ENCODE peak calls at places on chromosome 21, in nine cellular contexts. I, A, R, W, T, H, M, U and Y are unnamed samples.

GRCh38 chr21:42678618-42679295 is 25.3 kb downstream of the PDE9A start:
- DNase-seq in A (no peak), M (no peak), T (no peak), W (no peak), R (no peak), I (no peak), H (no peak), U (no peak), Y (no peak)

GRCh38 chr21:24840287-24840686 is 767.0 kb downstream of the MRPL39 start:
- DNase-seq in W (no peak), M (no peak), R (no peak), H (no peak), U (no peak), A (no peak), I (no peak), T (no peak), Y (no peak)

GRCh38 chr21:16198546-16198945 is 468.8 kb downstream of the USP25 start:
- DNase-seq in R (no peak), I (no peak), U (no peak), M (no peak), H (no peak), T (no peak), A (no peak), W (no peak), Y (no peak)

GRCh38 chr21:29184047-29184446 is 53.6 kb downstream of the MAP3K7CL start:
- DNase-seq in R (no peak), M (no peak), W (no peak), H (no peak), A (no peak), U (no peak), T (no peak), I (no peak), Y (no peak)

GRCh38 chr21:44477712-44478111 is 22.4 kb downstream of the LRRC3 start:
- DNase-seq in I (no peak), H (no peak), U (no peak), T (no peak), R (no peak), W (no peak), A (no peak), M (no peak), Y (no peak)

GRCh38 chr21:37562920-37563640 is 196.5 kb downstream of the DYRK1A start:
- DNase-seq in A (no peak), I (peak), T (no peak), R (no peak), U (no peak), M (no peak), W (peak), H (no peak), Y (no peak)

GRCh38 chr21:43959231-43960041 is 52.7 kb upstream of the TRAPPC10 start:
- DNase-seq in T (no peak), I (no peak), A (no peak), W (no peak), H (no peak), R (no peak), M (no peak), U (no peak), Y (no peak)

GRCh38 chr21:15001773-15002647 is 62.8 kb downstream of the NRIP1 start:
- DNase-seq in H (no peak), I (no peak), A (no peak), R (no peak), M (no peak), T (no peak), U (no peak), W (no peak), Y (no peak)

GRCh38 chr21:34996304-34997081 is 52.6 kb downstream of the RUNX1 start:
- DNase-seq in T (peak), A (no peak), I (peak), M (no peak), W (no peak), R (peak), U (no peak), H (no peak), Y (no peak)

GRCh38 chr21:42149656-42150457 is 69.1 kb upstream of the ABCG1 start:
- DNase-seq in U (no peak), R (no peak), T (no peak), H (no peak), I (no peak), W (no peak), M (no peak), A (no peak), Y (no peak)

GRCh38 chr21:33268736-33269441 is 2.7 kb downstream of the IL10RB start:
- DNase-seq in W (peak), I (peak), U (peak), H (peak), A (no peak), T (peak), R (peak), M (no peak), Y (peak)

GRCh38 chr21:44485254-44485793 is 30.0 kb downstream of the LRRC3 start:
- DNase-seq in U (peak), A (no peak), I (peak), H (peak), W (peak), M (no peak), T (peak), R (peak), Y (no peak)

GRCh38 chr21:34890724-34891609 is 158.1 kb downstream of the RUNX1 start:
- DNase-seq in M (no peak), R (no peak), U (peak), A (peak), W (no peak), H (peak), T (no peak), I (no peak), Y (no peak)

GRCh38 chr21:31914472-31914871 is 41.7 kb downstream of the HUNK start:
- DNase-seq in I (no peak), T (no peak), W (no peak), R (no peak), H (no peak), M (no peak), U (no peak), A (no peak), Y (no peak)

GRCh38 chr21:30072496-30072895 is 94.1 kb downstream of the CLDN17 start:
- DNase-seq in A (peak), H (peak), T (no peak), R (no peak), M (no peak), W (peak), I (no peak), U (no peak), Y (peak)

GRCh38 chr21:33736569-33736968 is 94.3 kb downstream of the ITSN1 start:
- DNase-seq in T (no peak), U (no peak), A (no peak), R (no peak), I (no peak), H (no peak), W (no peak), M (no peak), Y (no peak)

GRCh38 chr21:43939443-43940328 is 72.4 kb upstream of the TRAPPC10 start:
- DNase-seq in M (no peak), A (no peak), W (no peak), H (no peak), I (no peak), R (no peak), U (no peak), T (no peak), Y (no peak)

GRCh38 chr21:30434033-30434631 is 4.1 kb downstream of the KRTAP13-4 start:
- DNase-seq in W (peak), I (peak), H (peak), U (no peak), A (peak), M (no peak), R (peak), T (no peak), Y (peak)

GRCh38 chr21:28856588-28857250 is 136.0 kb downstream of the LTN1 start:
- DNase-seq in R (no peak), H (no peak), I (no peak), M (no peak), W (no peak), A (no peak), U (no peak), T (no peak), Y (no peak)